ENCODE peak calls at places on chromosomes 2 and 18, in nine cellular contexts. P, G, W, V, O, C, X, Y and M are unnamed samples.

GRCh38 chr2:111678651-111679050 is 205.3 kb downstream of the ANAPC1 start:
- DNase-seq in O (no peak), V (peak), X (no peak), G (peak), Y (no peak), W (no peak), C (no peak), P (no peak), M (no peak)

GRCh38 chr18:40259073-40259472 is 1696.0 kb upstream of the PIK3C3 start:
- DNase-seq in Y (no peak), X (no peak), C (no peak), P (no peak), O (no peak), V (no peak), G (no peak), W (no peak), M (no peak)

GRCh38 chr2:183950673-183951072 is 647.7 kb upstream of the ZNF804A start:
- DNase-seq in O (no peak), X (no peak), W (peak), V (peak), Y (no peak), P (no peak), C (no peak), G (peak), M (no peak)

GRCh38 chr18:3450358-3451107 is 561 bp downstream of the TGIF1 start:
- DNase-seq in G (peak), O (peak), C (peak), W (peak), X (peak), Y (peak), V (peak), P (peak), M (peak)

GRCh38 chr2:105406221-105406620 is 7.4 kb upstream of the FHL2 start:
- DNase-seq in Y (no peak), O (peak), W (no peak), V (peak), X (no peak), G (peak), C (no peak), P (no peak), M (no peak)

GRCh38 chr2:235859651-235860050 is 308.5 kb downstream of the GBX2 start:
- DNase-seq in G (no peak), Y (no peak), W (peak), O (no peak), P (no peak), X (no peak), C (peak), V (peak), M (no peak)

GRCh38 chr18:10169064-10169562 is 255.3 kb downstream of the VAPA start:
- DNase-seq in G (peak), P (no peak), V (peak), X (no peak), C (no peak), O (peak), W (no peak), Y (no peak), M (no peak)

GRCh38 chr2:180657054-180657453 is 323.4 kb upstream of the UBE2E3 start:
- DNase-seq in G (peak), X (no peak), C (no peak), P (no peak), W (no peak), O (peak), V (peak), Y (no peak), M (no peak)

GRCh38 chr18:56716692-56717146 is 65.6 kb downstream of the WDR7 start:
- DNase-seq in P (no peak), C (no peak), X (no peak), G (peak), W (no peak), O (no peak), Y (no peak), V (peak), M (no peak)

GRCh38 chr2:164937864-164938401 is 17.4 kb downstream of the SLC38A11 start:
- DNase-seq in C (no peak), Y (no peak), W (no peak), O (no peak), P (no peak), G (no peak), X (no peak), V (no peak), M (no peak)

GRCh38 chr2:86414996-86415395 is 26.2 kb upstream of the KDM3A start:
- DNase-seq in C (no peak), G (no peak), O (no peak), W (no peak), Y (no peak), X (no peak), P (no peak), V (no peak), M (no peak)

GRCh38 chr2:49002750-49003149 is 151.6 kb downstream of the FSHR start:
- DNase-seq in O (no peak), G (peak), C (no peak), V (peak), W (no peak), X (no peak), P (no peak), Y (no peak), M (no peak)

GRCh38 chr2:241612156-241613017 is 24.6 kb downstream of the THAP4 start:
- DNase-seq in O (no peak), C (no peak), V (no peak), X (no peak), W (no peak), G (no peak), P (no peak), Y (no peak), M (no peak)

GRCh38 chr2:189467593-189467992 is 26.3 kb downstream of the WDR75 start:
- DNase-seq in V (no peak), Y (no peak), G (no peak), W (no peak), X (no peak), O (no peak), C (no peak), P (no peak), M (no peak)

GRCh38 chr2:226452768-226453167 is 346.9 kb downstream of the IRS1 start:
- DNase-seq in C (no peak), V (no peak), P (no peak), G (no peak), O (no peak), X (no peak), W (no peak), Y (no peak), M (no peak)